ENCODE peak calls at places on chromosomes 5 and 9, in ten cellular contexts. G, S, T, I, K, W, Z, F, X and D are unnamed samples.

GRCh38 chr9:89883401-89884341 is 278.9 kb downstream of the GADD45G start:
- DNase-seq in G (no peak), S (no peak), T (peak; percentile 26), I (peak; percentile 9), K (no peak), W (no peak), Z (no peak), F (peak; percentile 11), X (peak; percentile 4), D (no peak)

GRCh38 chr5:171424726-171425125 is 5.3 kb downstream of the FGF18 start:
- DNase-seq in G (no peak), S (no peak), T (no peak), I (no peak), K (no peak), W (no peak), Z (no peak), F (peak; percentile 23), X (peak; percentile 66), D (no peak)

GRCh38 chr9:105154723-105155191 is 89.7 kb upstream of the SLC44A1 start:
- DNase-seq in G (peak; percentile 71), S (peak; percentile 56), T (peak; percentile 66), I (peak; percentile 55), K (no peak), W (peak; percentile 42), Z (no peak), F (no peak), X (peak; percentile 3), D (peak; percentile 67)

GRCh38 chr5:57176350-57176857 is 2.5 kb downstream of the GPBP1 start:
- DNase-seq in G (peak; percentile 89), S (peak; percentile 62), T (peak; percentile 81), I (peak; percentile 86), K (no peak), W (peak; percentile 54), Z (no peak), F (no peak), X (peak; percentile 81), D (peak; percentile 40)

GRCh38 chr9:109478204-109478563 is 19.9 kb downstream of the PTPN3 start:
- DNase-seq in G (no peak), S (no peak), T (no peak), I (no peak), K (no peak), W (no peak), Z (no peak), F (no peak), X (no peak), D (no peak)

GRCh38 chr5:36675244-36675643 is 68.8 kb downstream of the SLC1A3 start:
- DNase-seq in G (no peak), S (no peak), T (no peak), I (no peak), K (no peak), W (no peak), Z (no peak), F (no peak), X (no peak), D (no peak)

GRCh38 chr9:99357575-99357974 is 135.5 kb downstream of the SEC61B start:
- DNase-seq in G (peak; percentile 50), S (no peak), T (no peak), I (no peak), K (no peak), W (peak; percentile 38), Z (peak; percentile 65), F (no peak), X (no peak), D (no peak)

GRCh38 chr5:57626703-57627102 is 144.1 kb upstream of the ACTBL2 start:
- DNase-seq in G (peak; percentile 6), S (no peak), T (peak; percentile 2), I (peak; percentile 9), K (no peak), W (no peak), Z (no peak), F (no peak), X (no peak), D (peak; percentile 6)

GRCh38 chr5:138274189-138274853 is at the start of gene GFRA3:
- DNase-seq in G (no peak), S (no peak), T (no peak), I (peak; percentile 11), K (no peak), W (no peak), Z (no peak), F (no peak), X (no peak), D (peak; percentile 7)

GRCh38 chr5:138272681-138273080 is 1.7 kb downstream of the GFRA3 start:
- DNase-seq in G (no peak), S (no peak), T (no peak), I (no peak), K (no peak), W (no peak), Z (no peak), F (no peak), X (no peak), D (no peak)

GRCh38 chr5:138275895-138276294 is 1.5 kb upstream of the GFRA3 start:
- DNase-seq in G (no peak), S (no peak), T (no peak), I (no peak), K (no peak), W (no peak), Z (no peak), F (no peak), X (no peak), D (no peak)

GRCh38 chr5:138275379-138275782 is 960 bp upstream of the GFRA3 start:
- DNase-seq in G (no peak), S (no peak), T (no peak), I (no peak), K (no peak), W (no peak), Z (no peak), F (no peak), X (no peak), D (no peak)

DNA sequence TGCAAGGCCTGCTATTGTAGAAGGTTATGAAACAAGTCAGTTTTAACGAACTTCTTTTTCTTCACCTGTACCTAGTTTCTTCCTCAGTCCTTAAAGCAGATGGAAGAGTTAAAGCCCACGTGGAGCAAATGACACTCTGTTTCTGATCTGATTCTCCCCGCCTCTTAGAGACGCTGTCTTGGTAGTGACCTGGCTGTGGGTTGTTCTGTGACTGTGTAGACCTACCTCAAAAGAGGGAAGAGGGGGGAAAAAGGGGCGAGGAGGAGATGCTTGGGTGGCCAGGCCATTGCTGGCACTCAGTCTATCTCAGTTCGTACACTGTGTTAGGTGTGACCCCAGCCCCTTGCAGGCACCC is 610 bp downstream of the GFRA3 start:
- DNase-seq in G (no peak), S (no peak), T (no peak), I (no peak), K (no peak), W (no peak), Z (no peak), F (no peak), X (peak; percentile 75), D (no peak)
- H3K4me3 ChIP-seq in G (no peak overlapping the region), S (no peak overlapping the region), T (peak overlapping the region; percentile 22), I (peak overlapping the region; percentile 29), K (peak overlapping the region; percentile 72), W (peak overlapping the region; percentile 30), Z (peak overlapping the region; percentile 62), F (peak overlapping the region; percentile 38), X (peak overlapping the region; percentile 58), D (peak overlapping the region; percentile 39)

DNA sequence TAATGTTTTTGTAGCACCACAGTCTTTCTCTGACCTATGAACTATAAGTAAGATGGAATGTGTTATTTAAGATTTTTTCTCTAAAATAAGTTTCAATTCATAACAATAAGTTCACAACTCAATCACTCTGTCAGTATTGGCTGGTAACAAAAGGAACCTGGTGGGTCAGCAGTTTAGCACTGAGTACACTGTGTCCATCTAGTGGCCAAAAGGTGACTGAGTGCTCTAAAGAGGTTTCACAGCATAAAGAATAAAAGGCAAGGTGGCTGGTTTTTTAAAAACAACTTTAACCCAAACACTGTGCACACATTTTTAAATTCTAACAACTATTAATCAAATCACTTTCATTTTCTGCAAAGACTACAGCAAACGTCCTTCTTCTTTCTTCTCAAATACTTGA is 443.3 kb downstream of the PDE4D start:
- DNase-seq in G (no peak), S (no peak), T (no peak), I (no peak), K (no peak), W (no peak), Z (no peak), F (no peak), X (no peak), D (no peak)
- TF ChIP-seq CTCF in G (peak; percentile 29), S (peak; percentile 24), T (no peak), I (peak; percentile 16), K (no peak), W (peak; percentile 18), Z (no peak), F (no peak), X (peak; percentile 20), D (peak; percentile 23)

DNA sequence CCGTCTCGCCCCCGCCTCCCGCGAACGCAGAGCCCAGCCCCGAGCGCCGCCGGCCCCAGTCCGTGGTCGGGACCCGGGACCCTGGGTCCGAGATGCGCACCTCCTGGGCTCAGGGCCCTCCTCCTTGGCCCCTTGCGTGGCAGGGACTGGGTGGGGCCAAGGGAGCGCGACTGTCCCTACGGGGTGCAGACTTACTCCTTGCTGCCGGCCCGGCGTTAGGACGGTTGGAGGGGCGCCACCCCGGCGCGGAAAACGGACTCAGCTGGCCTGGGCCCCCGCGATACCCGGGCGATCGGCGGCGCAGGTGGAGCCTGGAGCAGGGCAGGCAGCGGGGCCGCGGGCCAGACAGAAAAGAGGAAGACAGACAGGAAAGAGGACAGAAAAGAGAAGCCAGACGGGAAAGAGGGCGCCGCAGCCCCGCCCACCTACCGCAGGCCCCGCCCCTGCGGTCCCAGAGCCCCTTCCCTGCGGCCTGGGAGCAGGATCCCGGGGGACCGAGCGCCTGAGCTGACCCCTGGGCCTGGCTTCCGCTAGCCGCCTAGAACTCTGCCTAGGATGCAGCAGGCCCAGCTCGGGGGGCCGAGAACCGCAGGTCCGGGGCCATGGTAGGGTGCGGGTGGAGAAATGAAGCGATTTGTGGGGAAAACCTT is at the start of gene GBGT1:
- DNase-seq in G (peak; percentile 8), S (no peak), T (no peak), I (peak; percentile 11), K (peak; percentile 57), W (peak; percentile 23), Z (peak; percentile 84), F (peak; percentile 75), X (peak; percentile 94), D (peak; percentile 11)
- H3K4me3 ChIP-seq in G (peak within 1 kb of the TSS; percentile 39), S (peak within 1 kb of the TSS; percentile 43), T (peak within 1 kb of the TSS; percentile 52), I (peak within 1 kb of the TSS; percentile 49), K (peak within 1 kb of the TSS; percentile 81), W (peak within 1 kb of the TSS; percentile 62), Z (peak within 1 kb of the TSS; percentile 75), F (peak within 1 kb of the TSS; percentile 72), X (peak within 1 kb of the TSS; percentile 75), D (peak within 1 kb of the TSS; percentile 58)

GRCh38 chr9:124771867-124772621 is 933 bp upstream of the NR6A1 start:
- DNase-seq in G (peak; percentile 72), S (peak; percentile 67), T (peak; percentile 55), I (peak; percentile 83), K (no peak), W (peak; percentile 59), Z (peak; percentile 68), F (peak; percentile 70), X (peak; percentile 96), D (peak; percentile 78)

GRCh38 chr9:124771021-124771866 is at the start of gene NR6A1:
- DNase-seq in G (peak; percentile 96), S (peak; percentile 95), T (peak; percentile 91), I (peak; percentile 97), K (peak; percentile 93), W (peak; percentile 93), Z (peak; percentile 96), F (peak; percentile 98), X (peak; percentile 100), D (peak; percentile 97)

GRCh38 chr9:124768778-124769350 is 2.2 kb downstream of the NR6A1 start:
- DNase-seq in G (peak; percentile 56), S (no peak), T (no peak), I (no peak), K (no peak), W (no peak), Z (no peak), F (no peak), X (no peak), D (no peak)

GRCh38 chr9:124769451-124770358 is 1.4 kb downstream of the NR6A1 start:
- DNase-seq in G (peak; percentile 39), S (peak; percentile 25), T (no peak), I (no peak), K (no peak), W (no peak), Z (no peak), F (no peak), X (peak; percentile 67), D (no peak)

GRCh38 chr9:124770359-124771020 is 621 bp downstream of the NR6A1 start:
- DNase-seq in G (no peak), S (no peak), T (no peak), I (no peak), K (no peak), W (no peak), Z (no peak), F (no peak), X (peak; percentile 71), D (no peak)
- TF ChIP-seq CTCF in G (no peak), S (no peak), T (no peak), I (no peak), K (no peak), W (no peak), Z (no peak), F (no peak), X (no peak), D (no peak)